ENCODE peak calls at places on chromosome 11, in eight cellular contexts. E is thoracic aorta, P is cardiac muscle cell, N is upper lobe of right lung, C is lower leg skin, W is tibial nerve, I is astrocyte of the cerebellum, V is mucosa of descending colon. Y is an unnamed sample.

GRCh38 chr11:35045219-35045819 is 93.7 kb upstream of the CD44 start:
- DNase-seq in N (no peak), W (no peak), E (no peak), V (peak; percentile 49), P (no peak), C (no peak), I (no peak), Y (no peak)

GRCh38 chr11:112248216-112248615 is 12.4 kb downstream of the PLET1 start:
- DNase-seq in N (no peak), I (peak; percentile 72), V (no peak), C (no peak), W (no peak), E (no peak), P (no peak), Y (peak; percentile 57)

GRCh38 chr11:57758174-57758573 is 3.4 kb upstream of the CTNND1 start:
- DNase-seq in C (no peak), W (no peak), P (no peak), V (no peak), E (no peak), I (no peak), N (no peak), Y (no peak)

GRCh38 chr11:65448074-65448417 is 25.4 kb downstream of the NEAT1 start:
- DNase-seq in E (no peak), N (no peak), V (no peak), W (no peak), C (no peak), I (no peak), P (no peak), Y (no peak)

GRCh38 chr11:20134991-20135736 is 25.1 kb downstream of the DBX1 start:
- DNase-seq in N (no peak), C (no peak), W (no peak), I (no peak), V (no peak), P (no peak), E (no peak), Y (no peak)

GRCh38 chr11:98056945-98057344 is 963.8 kb upstream of the CNTN5 start:
- DNase-seq in C (no peak), E (no peak), I (no peak), W (no peak), V (no peak), N (no peak), P (no peak), Y (no peak)

GRCh38 chr11:12377824-12378593 is 638 bp downstream of the PARVA start:
- DNase-seq in P (peak; percentile 81), C (peak; percentile 93), N (peak; percentile 91), V (peak; percentile 88), I (no peak), E (peak; percentile 32), W (peak; percentile 52), Y (no peak)

GRCh38 chr11:62847767-62848314 is 8.5 kb upstream of the WDR74 start:
- DNase-seq in E (no peak), C (no peak), P (no peak), I (no peak), W (no peak), V (no peak), N (no peak), Y (no peak)

GRCh38 chr11:104812416-104812815 is 85.8 kb downstream of the CASP12 start:
- DNase-seq in I (no peak), E (no peak), V (no peak), N (no peak), W (no peak), P (no peak), C (no peak), Y (no peak)

GRCh38 chr11:86183694-86184093 is 60.9 kb upstream of the EED start:
- DNase-seq in C (no peak), I (no peak), N (no peak), P (no peak), V (no peak), E (no peak), W (no peak), Y (peak; percentile 65)

GRCh38 chr11:125225401-125225800 is 60.9 kb downstream of the PKNOX2 start:
- DNase-seq in I (no peak), V (no peak), E (no peak), C (no peak), W (no peak), P (no peak), N (no peak), Y (no peak)

GRCh38 chr11:125226701-125227100 is 62.1 kb downstream of the PKNOX2 start:
- DNase-seq in I (no peak), N (no peak), P (no peak), W (no peak), C (no peak), E (no peak), V (no peak), Y (no peak)

GRCh38 chr11:125229006-125229405 is 64.5 kb downstream of the PKNOX2 start:
- DNase-seq in P (no peak), V (no peak), C (no peak), W (no peak), I (no peak), E (no peak), N (no peak), Y (no peak)

GRCh38 chr11:125228425-125228824 is 63.9 kb downstream of the PKNOX2 start:
- DNase-seq in P (no peak), W (no peak), C (no peak), V (no peak), I (no peak), E (no peak), N (no peak), Y (no peak)

DNA sequence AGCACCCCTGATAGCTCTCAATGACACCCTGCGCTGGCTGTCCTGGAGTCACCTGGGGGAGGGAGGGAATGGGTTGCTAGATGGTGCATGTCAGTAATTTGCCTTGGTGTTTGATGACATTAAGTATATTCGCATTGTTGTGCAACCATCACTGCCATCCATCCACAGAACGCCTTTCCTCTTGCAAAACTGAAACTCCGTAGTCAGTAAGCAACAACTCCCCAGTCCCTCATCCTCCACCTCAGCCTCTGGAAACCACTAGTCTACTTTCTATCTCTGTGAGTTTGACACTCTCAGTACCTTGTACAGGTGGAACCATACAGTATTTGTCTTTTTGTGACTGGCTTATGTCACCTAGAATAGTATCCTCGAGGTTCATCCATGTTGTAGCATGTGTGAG is 62.6 kb downstream of the PKNOX2 start:
- DNase-seq in E (no peak), V (no peak), C (no peak), I (no peak), W (no peak), P (no peak), N (no peak), Y (no peak)
- H3K4me3 ChIP-seq in E (no peak overlapping the region), V (no peak overlapping the region), C (no peak overlapping the region), I (no peak overlapping the region), W (no peak overlapping the region), P (no peak overlapping the region), N (no peak overlapping the region), Y (no peak overlapping the region)

DNA sequence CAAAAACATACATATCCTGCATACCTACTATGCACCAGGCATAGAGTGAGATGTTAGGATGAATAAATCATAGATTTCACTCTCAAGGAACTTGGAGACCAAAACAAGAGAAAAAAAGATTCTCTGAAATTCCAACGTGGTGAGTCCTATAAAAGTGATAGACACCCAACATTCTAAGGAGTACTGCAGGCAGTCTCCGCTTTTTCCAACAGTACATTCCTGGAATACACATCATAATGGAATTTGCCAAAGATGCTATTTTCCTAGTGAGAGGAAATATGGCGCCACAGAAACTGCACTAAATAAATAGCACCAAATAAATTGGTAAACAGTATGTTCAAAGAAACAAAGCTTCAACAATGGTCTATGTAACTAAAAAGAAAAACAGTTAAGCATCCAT is 6.0 kb downstream of the TMEM123 start:
- DNase-seq in N (no peak), V (no peak), E (no peak), C (no peak), I (no peak), P (no peak), W (no peak), Y (peak; percentile 39)
- H3K4me3 ChIP-seq in N (no peak overlapping the region), V (no peak overlapping the region), E (no peak overlapping the region), C (no peak overlapping the region), I (no peak overlapping the region), P (no peak overlapping the region), W (no peak overlapping the region), Y (no peak overlapping the region)

DNA sequence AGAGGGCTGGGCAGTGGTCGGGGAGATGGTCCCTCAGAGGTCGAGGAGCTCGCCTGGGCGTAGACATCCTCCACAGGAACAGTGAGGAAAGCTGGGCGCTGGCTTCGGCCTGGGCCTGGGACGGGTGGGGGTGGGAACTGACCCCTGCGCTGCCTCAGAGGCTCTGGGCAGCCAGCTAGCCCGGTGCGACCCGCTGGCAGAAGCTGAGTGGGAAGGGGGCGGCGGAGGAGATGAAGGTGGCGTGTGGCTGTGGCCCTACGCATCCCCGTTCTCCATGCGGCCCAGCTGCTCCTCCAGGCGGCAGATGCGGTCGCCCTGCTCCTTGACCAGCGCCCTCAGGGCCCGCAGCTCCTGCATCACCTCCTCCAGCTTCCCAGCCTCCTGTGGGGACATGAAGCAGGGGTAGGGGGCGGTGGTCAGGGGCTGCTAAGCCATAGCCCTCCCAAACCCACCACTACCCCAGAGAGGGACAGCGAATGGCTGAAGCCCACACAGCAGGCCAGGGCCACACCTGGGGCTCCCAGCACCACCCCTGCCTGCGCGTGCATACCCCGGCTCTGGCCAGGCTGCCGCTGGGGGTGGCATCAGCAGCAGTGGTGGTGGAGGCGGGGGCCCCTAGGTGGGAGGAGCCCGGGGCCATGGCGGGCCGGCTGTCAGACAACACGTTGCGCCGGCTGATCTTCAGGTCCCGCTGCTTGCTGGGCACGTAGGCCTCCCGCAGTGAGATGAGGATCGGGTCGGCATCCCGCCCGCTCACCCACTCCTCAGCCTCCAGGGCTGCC is 830 bp upstream of the PTPRCAP start:
- DNase-seq in C (peak; percentile 87), E (no peak), W (no peak), I (no peak), P (no peak), N (no peak), V (no peak), Y (no peak)
- H3K4me3 ChIP-seq in C (no peak overlapping the region), E (peak overlapping the region; percentile 45), W (no peak overlapping the region), I (no peak overlapping the region), P (no peak overlapping the region), N (peak overlapping the region; percentile 40), V (no peak overlapping the region), Y (no peak overlapping the region)

GRCh38 chr11:9717040-9717357 is 53.1 kb downstream of the SWAP70 start:
- DNase-seq in P (no peak), I (no peak), W (no peak), N (no peak), C (no peak), V (no peak), E (no peak), Y (no peak)
- H3K4me3 ChIP-seq in P (no peak overlapping the region), I (no peak overlapping the region), W (no peak overlapping the region), N (no peak overlapping the region), C (no peak overlapping the region), V (no peak overlapping the region), E (peak overlapping the region; percentile 3), Y (no peak overlapping the region)

GRCh38 chr11:10030122-10030490 is 263.9 kb downstream of the SBF2 start:
- DNase-seq in P (no peak), I (no peak), E (no peak), V (no peak), W (no peak), C (no peak), N (no peak), Y (no peak)
- H3K4me3 ChIP-seq in P (no peak overlapping the region), I (no peak overlapping the region), E (no peak overlapping the region), V (no peak overlapping the region), W (no peak overlapping the region), C (no peak overlapping the region), N (no peak overlapping the region), Y (no peak overlapping the region)

Y was measured in skeletal muscle cell.